ENCODE peak calls at places on chromosomes 7 and 10, in five cellular contexts. X is PC-3, Q is cardiac muscle cell, V is RWPE1, Y is omental fat pad. H is an unnamed sample.

GRCh38 chr10:79137404-79137803 is 68.6 kb downstream of the ZMIZ1 start:
- DNase-seq in X (no peak), Q (no peak), Y (no peak), V (no peak), H (peak)

GRCh38 chr10:114605155-114605797 is 52.8 kb downstream of the ABLIM1 start:
- DNase-seq in V (no peak), X (no peak), Y (no peak), Q (no peak), H (no peak)

GRCh38 chr7:14900051-14900450 is 2.5 kb downstream of the DGKB start:
- DNase-seq in Y (no peak), X (peak), V (no peak), Q (no peak), H (no peak)

GRCh38 chr7:150852371-150852905 is at the start of gene AOC1:
- DNase-seq in V (no peak), Y (no peak), Q (no peak), X (no peak), H (no peak)

GRCh38 chr7:53229202-53229601 is 193.8 kb downstream of the POM121L12 start:
- DNase-seq in Y (no peak), X (no peak), V (no peak), Q (no peak), H (no peak)

GRCh38 chr7:98251251-98251843 is 685 bp downstream of the TECPR1 start:
- DNase-seq in Q (no peak), X (no peak), V (no peak), Y (no peak), H (no peak)

GRCh38 chr10:73894245-73894971 is 16.5 kb upstream of the PLAU start:
- DNase-seq in Y (no peak), V (no peak), Q (peak), X (peak), H (no peak)

GRCh38 chr10:133093291-133093690 is 5.6 kb downstream of the ADGRA1 start:
- DNase-seq in V (no peak), Y (no peak), X (no peak), Q (no peak), H (no peak)

GRCh38 chr7:101848168-101848951 is 30.9 kb downstream of the CUX1 start:
- DNase-seq in X (peak), Y (no peak), V (no peak), Q (no peak), H (no peak)

GRCh38 chr10:116654816-116655215 is 34.1 kb downstream of the PNLIPRP2 start:
- DNase-seq in Y (no peak), V (no peak), X (peak), Q (no peak), H (no peak)

GRCh38 chr7:112453505-112454171 is 3.4 kb downstream of the IFRD1 start:
- DNase-seq in Y (no peak), Q (peak), X (no peak), V (no peak), H (no peak)

GRCh38 chr7:79823246-79823951 is 311.2 kb upstream of the GNAI1 start:
- DNase-seq in Q (peak), V (no peak), X (no peak), Y (no peak), H (no peak)

GRCh38 chr7:30159153-30159552 is 24.4 kb downstream of the MTURN start:
- DNase-seq in Y (no peak), Q (no peak), X (no peak), V (no peak), H (no peak)

GRCh38 chr7:30157217-30157616 is 22.4 kb downstream of the MTURN start:
- DNase-seq in X (no peak), V (no peak), Y (no peak), Q (no peak), H (no peak)

GRCh38 chr7:30162133-30162532 is 27.3 kb downstream of the MTURN start:
- DNase-seq in Y (no peak), Q (no peak), X (no peak), V (no peak), H (no peak)

GRCh38 chr7:30160329-30160728 is 25.5 kb downstream of the MTURN start:
- DNase-seq in X (no peak), Q (no peak), Y (no peak), V (no peak), H (no peak)

DNA sequence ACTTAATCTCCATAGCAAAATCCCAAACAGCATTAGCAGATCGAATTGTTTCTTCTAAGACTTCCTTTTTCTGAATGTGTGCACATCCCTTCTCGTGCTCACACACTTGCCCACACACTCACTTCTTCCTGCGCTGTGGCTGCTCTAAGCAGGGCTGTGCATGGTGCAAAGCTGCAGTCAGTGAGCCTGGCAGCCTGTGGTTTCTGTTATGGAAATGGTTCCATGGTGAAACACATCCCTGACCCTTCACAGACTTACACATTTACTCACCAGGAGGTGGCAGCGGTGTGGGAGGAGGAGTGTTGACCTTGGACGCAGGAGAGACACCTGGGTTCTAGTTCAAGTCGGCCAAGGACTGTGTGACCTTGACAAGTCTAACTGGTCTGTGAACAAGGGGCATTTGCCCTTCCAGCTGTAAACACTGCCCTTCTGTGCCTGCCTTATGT is 24.9 kb downstream of the MTURN start:
- DNase-seq in V (no peak), Q (peak), X (peak), Y (no peak), H (peak)
- TF ChIP-seq CTCF in V (no peak), Q (peak), X (peak), Y (no peak), H (no peak)

GRCh38 chr10:70481105-70481504 is 2.5 kb downstream of the PALD1 start:
- DNase-seq in Y (no peak), V (no peak), X (no peak), Q (no peak), H (no peak)

GRCh38 chr10:70480254-70480861 is 1.8 kb downstream of the PALD1 start:
- DNase-seq in X (no peak), V (no peak), Y (no peak), Q (no peak), H (no peak)

GRCh38 chr10:70479626-70480253 is 1.2 kb downstream of the PALD1 start:
- DNase-seq in X (no peak), V (no peak), Y (no peak), Q (no peak), H (no peak)

GRCh38 chr10:70482982-70483760 is 4.6 kb downstream of the PALD1 start:
- DNase-seq in X (no peak), Y (no peak), Q (no peak), V (no peak), H (no peak)

GRCh38 chr10:70481831-70482530 is 3.4 kb downstream of the PALD1 start:
- DNase-seq in Y (no peak), V (no peak), X (no peak), Q (no peak), H (no peak)
- TF ChIP-seq CTCF in Y (no peak), V (no peak), X (no peak), Q (no peak), H (no peak)

GRCh38 chr10:5013385-5013784 is 9.7 kb upstream of the AKR1C2 start:
- DNase-seq in Y (no peak), Q (no peak), X (peak), V (no peak), H (no peak)

GRCh38 chr10:5012595-5012994 is 8.9 kb upstream of the AKR1C2 start:
- DNase-seq in V (no peak), Y (no peak), Q (no peak), X (no peak), H (no peak)

GRCh38 chr10:5018150-5018549 is 14.5 kb upstream of the AKR1C2 start:
- DNase-seq in Y (no peak), Q (peak), X (no peak), V (no peak), H (no peak)

DNA sequence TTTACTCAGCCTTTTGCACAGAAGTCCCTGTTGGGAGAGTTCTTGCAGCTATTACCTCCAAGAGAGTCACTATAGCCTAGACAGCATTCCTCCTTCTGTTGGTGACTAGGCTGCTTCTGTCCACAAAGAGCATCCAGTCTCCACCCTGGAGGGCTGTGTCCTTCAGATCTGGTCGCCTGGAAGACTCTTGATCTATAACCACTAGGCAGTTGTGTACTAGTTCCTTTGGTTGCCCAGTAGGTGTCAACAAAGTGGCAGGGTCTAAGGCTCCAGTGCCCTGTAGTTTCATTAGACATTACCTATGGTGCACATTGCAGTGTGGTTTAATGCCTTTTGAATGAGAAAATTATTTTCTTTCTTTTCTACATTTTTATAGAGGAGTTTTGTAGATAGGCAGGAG is 11.3 kb upstream of the AKR1C2 start:
- DNase-seq in Q (peak), Y (no peak), X (peak), V (no peak), H (no peak)
- TF ChIP-seq CTCF in Q (peak), Y (no peak), X (peak), V (no peak), H (no peak)

GRCh38 chr7:24862461-24862860 is 105.2 kb upstream of the GSDME start:
- DNase-seq in V (no peak), X (no peak), Q (no peak), Y (no peak), H (no peak)

GRCh38 chr7:24857623-24858022 is 100.4 kb upstream of the GSDME start:
- DNase-seq in Y (no peak), Q (no peak), X (no peak), V (no peak), H (no peak)

GRCh38 chr7:24860611-24861010 is 103.3 kb upstream of the GSDME start:
- DNase-seq in Y (no peak), X (no peak), V (no peak), Q (no peak), H (no peak)

GRCh38 chr7:24854866-24855265 is 97.6 kb upstream of the GSDME start:
- DNase-seq in Q (no peak), X (no peak), V (no peak), Y (no peak), H (no peak)

DNA sequence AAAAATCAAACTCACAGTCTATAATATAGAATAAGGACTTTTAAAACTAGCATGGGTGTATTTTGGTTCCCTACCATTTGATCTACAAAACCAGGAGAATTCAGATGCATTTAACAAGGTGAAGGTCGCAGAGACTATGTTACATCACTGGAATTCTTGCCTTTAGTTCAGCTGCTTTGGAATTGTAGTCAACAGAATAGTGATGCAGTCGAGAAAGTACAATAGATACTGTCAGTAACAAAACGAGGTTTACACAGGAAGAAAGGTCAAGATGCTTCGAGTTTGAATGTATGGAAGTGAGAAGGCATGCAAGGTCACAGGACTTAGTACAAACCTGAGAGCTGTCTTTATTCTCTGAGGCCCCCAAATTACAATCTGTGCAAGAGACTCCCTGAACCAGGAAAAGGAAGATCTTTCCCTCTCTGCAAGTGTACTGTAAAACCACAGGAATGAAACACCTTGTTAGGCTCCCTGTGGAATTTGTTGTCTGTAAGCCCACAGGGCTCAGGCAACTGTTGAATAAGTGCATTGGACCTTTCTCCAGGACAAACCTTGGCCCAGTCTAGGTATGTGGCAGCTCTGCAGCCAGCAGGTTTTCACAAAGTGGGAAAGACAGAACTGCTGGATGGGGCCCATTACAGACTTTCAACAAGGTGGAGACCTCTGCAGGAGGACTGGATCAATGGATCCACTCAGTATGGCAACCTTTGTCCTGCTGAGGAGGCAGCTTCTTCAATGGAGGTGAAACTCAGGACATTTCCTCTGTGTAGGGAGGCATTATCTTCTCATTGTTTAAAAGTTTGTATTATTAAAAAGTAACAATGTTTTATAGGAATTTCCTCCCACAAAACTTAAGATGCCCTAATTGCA is 101.1 kb upstream of the GSDME start:
- DNase-seq in V (no peak), X (no peak), Y (no peak), Q (no peak), H (no peak)
- TF ChIP-seq CTCF in V (no peak), X (no peak), Y (no peak), Q (no peak), H (no peak)

GRCh38 chr7:154794147-154794780 is 208.7 kb downstream of the PAXIP1 start:
- DNase-seq in Q (no peak), Y (no peak), V (no peak), X (peak), H (peak)
- TF ChIP-seq CTCF in Q (no peak), Y (no peak), V (no peak), X (peak), H (peak)

GRCh38 chr7:3953133-3953532 is 652.1 kb downstream of the SDK1 start:
- DNase-seq in V (no peak), Y (no peak), Q (no peak), X (no peak), H (no peak)
- TF ChIP-seq CTCF in V (no peak), Y (no peak), Q (no peak), X (no peak), H (no peak)

GRCh38 chr7:92987095-92987494 is 130.7 kb downstream of the SAMD9 start:
- DNase-seq in X (no peak), Q (peak), Y (no peak), V (no peak), H (no peak)

GRCh38 chr7:92991190-92991589 is 126.6 kb downstream of the SAMD9 start:
- DNase-seq in Y (no peak), V (no peak), Q (no peak), X (no peak), H (no peak)

GRCh38 chr7:92987543-92987942 is 130.2 kb downstream of the SAMD9 start:
- DNase-seq in V (no peak), Y (no peak), Q (no peak), X (no peak), H (no peak)

GRCh38 chr7:92988941-92989540 is 128.7 kb downstream of the SAMD9 start:
- DNase-seq in Y (no peak), V (no peak), X (no peak), Q (no peak), H (no peak)

DNA sequence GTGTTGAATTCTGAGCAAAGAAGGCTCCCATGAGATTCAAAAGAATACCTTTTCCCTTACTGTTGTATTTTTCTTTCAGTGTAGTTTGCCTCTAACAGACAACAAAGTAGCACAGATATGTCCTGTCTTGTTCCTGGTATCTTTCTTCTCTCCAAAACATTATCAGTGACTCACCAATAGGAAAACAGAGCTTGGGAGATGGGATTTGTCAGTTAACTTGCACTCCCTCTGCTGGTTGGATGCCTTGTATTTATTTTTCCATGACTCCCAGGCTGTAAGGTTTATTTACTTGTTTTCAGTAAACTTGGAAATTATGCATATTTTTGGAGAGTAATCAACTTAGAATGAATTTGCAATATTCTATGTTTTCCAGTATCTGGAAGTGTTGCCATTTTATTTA is 129.7 kb downstream of the SAMD9 start:
- DNase-seq in V (peak), X (peak), Q (peak), Y (no peak), H (no peak)
- TF ChIP-seq CTCF in V (peak), X (peak), Q (peak), Y (peak), H (peak)

DNA sequence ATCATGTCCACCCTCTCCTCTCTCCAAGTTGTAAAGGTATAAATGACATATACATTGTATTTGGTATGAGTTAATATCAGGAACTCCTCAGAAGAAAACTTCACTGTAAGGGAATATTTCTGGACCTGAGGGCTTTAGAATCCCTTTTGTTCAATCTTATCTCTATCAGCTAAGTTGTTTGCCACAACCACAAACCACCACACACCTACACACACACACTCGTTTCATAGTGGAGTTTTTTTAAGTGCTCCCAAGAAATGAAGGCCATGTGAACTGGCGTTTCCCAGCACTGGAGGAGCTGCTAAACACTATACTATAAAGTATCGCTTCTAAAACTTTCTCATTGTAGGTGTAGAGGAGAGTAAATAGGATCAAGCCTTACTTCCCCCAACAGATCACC is 64.8 kb upstream of the GHITM start:
- DNase-seq in Q (no peak), X (no peak), Y (no peak), V (no peak), H (no peak)
- TF ChIP-seq CTCF in Q (no peak), X (no peak), Y (no peak), V (no peak), H (no peak)

H was measured in nephron progenitor cell.